ENCODE peak calls at places on chromosomes 11 and 22, in seven cellular contexts. One of them, this sample, is unnamed.

GRCh38 chr22:37896181-37896592 is 9.9 kb upstream of the MICALL1 start:
- DNase-seq in HCT116: no peak
- DNase-seq in cardiac muscle cell: peak; percentile 51
- DNase-seq in tibial artery: no peak
- DNase-seq in effector memory CD4-positive, alpha-beta T cell: peak; percentile 23
- DNase-seq in thyroid gland: peak; percentile 16
- DNase-seq in BE2C: no peak
- DNase-seq in this sample: no peak

GRCh38 chr22:26763633-26764295 is 106.4 kb downstream of the MIAT start:
- DNase-seq in HCT116: no peak
- DNase-seq in cardiac muscle cell: peak; percentile 29
- DNase-seq in tibial artery: no peak
- DNase-seq in effector memory CD4-positive, alpha-beta T cell: no peak
- DNase-seq in thyroid gland: peak; percentile 16
- DNase-seq in BE2C: no peak
- DNase-seq in this sample: no peak

GRCh38 chr11:34774604-34775003 is 141.6 kb downstream of the APIP start:
- DNase-seq in HCT116: no peak
- DNase-seq in cardiac muscle cell: no peak
- DNase-seq in tibial artery: no peak
- DNase-seq in effector memory CD4-positive, alpha-beta T cell: no peak
- DNase-seq in thyroid gland: no peak
- DNase-seq in BE2C: no peak
- DNase-seq in this sample: no peak

GRCh38 chr11:15942126-15942525 is 414.2 kb downstream of the SOX6 start:
- DNase-seq in HCT116: no peak
- DNase-seq in cardiac muscle cell: no peak
- DNase-seq in tibial artery: no peak
- DNase-seq in effector memory CD4-positive, alpha-beta T cell: no peak
- DNase-seq in thyroid gland: no peak
- DNase-seq in BE2C: no peak
- DNase-seq in this sample: no peak

GRCh38 chr11:203056-203944 is 3.9 kb downstream of the BET1L start:
- DNase-seq in HCT116: no peak
- DNase-seq in cardiac muscle cell: no peak
- DNase-seq in tibial artery: no peak
- DNase-seq in effector memory CD4-positive, alpha-beta T cell: no peak
- DNase-seq in thyroid gland: no peak
- DNase-seq in BE2C: no peak
- DNase-seq in this sample: no peak

GRCh38 chr22:38717244-38717643 is 11.5 kb downstream of the GTPBP1 start:
- DNase-seq in HCT116: no peak
- DNase-seq in cardiac muscle cell: no peak
- DNase-seq in tibial artery: no peak
- DNase-seq in effector memory CD4-positive, alpha-beta T cell: no peak
- DNase-seq in thyroid gland: no peak
- DNase-seq in BE2C: no peak
- DNase-seq in this sample: no peak

GRCh38 chr11:124174001-124174400 is 9.1 kb upstream of the OR10D3 start:
- DNase-seq in HCT116: peak; percentile 2
- DNase-seq in cardiac muscle cell: peak; percentile 75
- DNase-seq in tibial artery: no peak
- DNase-seq in effector memory CD4-positive, alpha-beta T cell: no peak
- DNase-seq in thyroid gland: peak; percentile 51
- DNase-seq in BE2C: no peak
- DNase-seq in this sample: no peak

GRCh38 chr11:22459053-22459452 is 120.9 kb downstream of the SLC17A6 start:
- DNase-seq in HCT116: no peak
- DNase-seq in cardiac muscle cell: peak; percentile 39
- DNase-seq in tibial artery: no peak
- DNase-seq in effector memory CD4-positive, alpha-beta T cell: no peak
- DNase-seq in thyroid gland: no peak
- DNase-seq in BE2C: no peak
- DNase-seq in this sample: no peak

GRCh38 chr11:3854660-3854976 is 846 bp upstream of the STIM1 start:
- DNase-seq in HCT116: no peak
- DNase-seq in cardiac muscle cell: no peak
- DNase-seq in tibial artery: no peak
- DNase-seq in effector memory CD4-positive, alpha-beta T cell: no peak
- DNase-seq in thyroid gland: no peak
- DNase-seq in BE2C: no peak
- DNase-seq in this sample: no peak

GRCh38 chr11:33936745-33937612 is 45.1 kb upstream of the LMO2 start:
- DNase-seq in HCT116: no peak
- DNase-seq in cardiac muscle cell: peak; percentile 73
- DNase-seq in tibial artery: peak; percentile 88
- DNase-seq in effector memory CD4-positive, alpha-beta T cell: no peak
- DNase-seq in thyroid gland: peak; percentile 32
- DNase-seq in BE2C: peak; percentile 37
- DNase-seq in this sample: no peak

GRCh38 chr11:86244063-86244521 is 461 bp upstream of the EED start:
- DNase-seq in HCT116: peak; percentile 86
- DNase-seq in cardiac muscle cell: no peak
- DNase-seq in tibial artery: peak; percentile 91
- DNase-seq in effector memory CD4-positive, alpha-beta T cell: peak; percentile 82
- DNase-seq in thyroid gland: peak; percentile 90
- DNase-seq in BE2C: peak; percentile 87
- DNase-seq in this sample: peak; percentile 88

GRCh38 chr22:25630446-25630845 is 66.0 kb downstream of the GRK3 start:
- DNase-seq in HCT116: no peak
- DNase-seq in cardiac muscle cell: peak; percentile 50
- DNase-seq in tibial artery: no peak
- DNase-seq in effector memory CD4-positive, alpha-beta T cell: no peak
- DNase-seq in thyroid gland: no peak
- DNase-seq in BE2C: no peak
- DNase-seq in this sample: no peak

GRCh38 chr11:120354068-120354467 is 17.9 kb downstream of the ARHGEF12 start:
- DNase-seq in HCT116: no peak
- DNase-seq in cardiac muscle cell: no peak
- DNase-seq in tibial artery: no peak
- DNase-seq in effector memory CD4-positive, alpha-beta T cell: no peak
- DNase-seq in thyroid gland: no peak
- DNase-seq in BE2C: no peak
- DNase-seq in this sample: no peak

GRCh38 chr22:31872209-31872608 is 72.1 kb upstream of the YWHAH start:
- DNase-seq in HCT116: no peak
- DNase-seq in cardiac muscle cell: peak; percentile 41
- DNase-seq in tibial artery: no peak
- DNase-seq in effector memory CD4-positive, alpha-beta T cell: no peak
- DNase-seq in thyroid gland: no peak
- DNase-seq in BE2C: peak; percentile 26
- DNase-seq in this sample: no peak

GRCh38 chr11:596374-596773 is 19.4 kb downstream of the IRF7 start:
- DNase-seq in HCT116: no peak
- DNase-seq in cardiac muscle cell: no peak
- DNase-seq in tibial artery: no peak
- DNase-seq in effector memory CD4-positive, alpha-beta T cell: no peak
- DNase-seq in thyroid gland: no peak
- DNase-seq in BE2C: no peak
- DNase-seq in this sample: no peak

GRCh38 chr11:47020793-47021624 is 84.4 kb downstream of the CSTPP1 start:
- DNase-seq in HCT116: no peak
- DNase-seq in cardiac muscle cell: peak; percentile 32
- DNase-seq in tibial artery: no peak
- DNase-seq in effector memory CD4-positive, alpha-beta T cell: no peak
- DNase-seq in thyroid gland: no peak
- DNase-seq in BE2C: no peak
- DNase-seq in this sample: no peak

GRCh38 chr11:92048415-92048814 is 176.2 kb upstream of the FAT3 start:
- DNase-seq in HCT116: no peak
- DNase-seq in cardiac muscle cell: no peak
- DNase-seq in tibial artery: no peak
- DNase-seq in effector memory CD4-positive, alpha-beta T cell: no peak
- DNase-seq in thyroid gland: no peak
- DNase-seq in BE2C: peak; percentile 55
- DNase-seq in this sample: no peak

GRCh38 chr11:6655020-6655789 is 404 bp downstream of the DCHS1 start:
- DNase-seq in HCT116: no peak
- DNase-seq in cardiac muscle cell: peak; percentile 26
- DNase-seq in tibial artery: no peak
- DNase-seq in effector memory CD4-positive, alpha-beta T cell: no peak
- DNase-seq in thyroid gland: peak; percentile 19
- DNase-seq in BE2C: peak; percentile 12
- DNase-seq in this sample: no peak

GRCh38 chr11:9571766-9572120 is 1.7 kb upstream of the WEE1 start:
- DNase-seq in HCT116: no peak
- DNase-seq in cardiac muscle cell: no peak
- DNase-seq in tibial artery: no peak
- DNase-seq in effector memory CD4-positive, alpha-beta T cell: no peak
- DNase-seq in thyroid gland: no peak
- DNase-seq in BE2C: no peak
- DNase-seq in this sample: peak; percentile 40

GRCh38 chr11:11170352-11171084 is 182.5 kb downstream of the CSNK2A3 start:
- DNase-seq in HCT116: no peak
- DNase-seq in cardiac muscle cell: no peak
- DNase-seq in tibial artery: no peak
- DNase-seq in effector memory CD4-positive, alpha-beta T cell: no peak
- DNase-seq in thyroid gland: no peak
- DNase-seq in BE2C: no peak
- DNase-seq in this sample: no peak

GRCh38 chr11:95764267-95764898 is 25.2 kb downstream of the FAM76B start:
- DNase-seq in HCT116: peak; percentile 27
- DNase-seq in cardiac muscle cell: peak; percentile 77
- DNase-seq in tibial artery: no peak
- DNase-seq in effector memory CD4-positive, alpha-beta T cell: no peak
- DNase-seq in thyroid gland: no peak
- DNase-seq in BE2C: no peak
- DNase-seq in this sample: no peak

GRCh38 chr11:35064114-35064800 is 74.7 kb upstream of the CD44 start:
- DNase-seq in HCT116: no peak
- DNase-seq in cardiac muscle cell: peak; percentile 25
- DNase-seq in tibial artery: no peak
- DNase-seq in effector memory CD4-positive, alpha-beta T cell: no peak
- DNase-seq in thyroid gland: no peak
- DNase-seq in BE2C: no peak
- DNase-seq in this sample: no peak

GRCh38 chr11:119691701-119692546 is 37.1 kb downstream of the NECTIN1 start:
- DNase-seq in HCT116: no peak
- DNase-seq in cardiac muscle cell: no peak
- DNase-seq in tibial artery: no peak
- DNase-seq in effector memory CD4-positive, alpha-beta T cell: no peak
- DNase-seq in thyroid gland: no peak
- DNase-seq in BE2C: no peak
- DNase-seq in this sample: no peak

DNA sequence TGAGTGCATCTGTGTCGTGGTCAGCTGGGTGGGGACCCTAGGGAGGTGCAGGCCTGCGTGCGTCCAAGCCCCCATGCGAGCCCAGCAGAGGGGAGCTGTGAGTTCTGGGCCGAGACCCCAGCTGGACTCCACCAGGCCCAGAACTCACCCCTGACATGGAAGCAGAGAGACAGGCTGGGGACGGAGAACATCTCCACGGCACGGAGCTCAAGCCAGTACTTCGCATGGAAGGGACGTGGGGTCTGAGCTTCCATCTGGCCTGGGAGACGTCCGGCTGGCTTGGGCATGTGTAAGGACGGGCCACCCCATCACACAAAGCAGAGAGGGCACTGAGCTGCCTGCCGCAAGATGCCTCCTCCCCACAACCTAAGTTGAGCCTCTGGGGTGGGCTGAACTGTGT is 422.4 kb downstream of the CTTN start:
- DNase-seq in HCT116: no peak
- DNase-seq in cardiac muscle cell: no peak
- DNase-seq in tibial artery: no peak
- DNase-seq in effector memory CD4-positive, alpha-beta T cell: no peak
- DNase-seq in thyroid gland: no peak
- DNase-seq in BE2C: no peak
- DNase-seq in this sample: no peak
- H3K9me3 ChIP-seq in HCT116: no peaks in the 10 kb centered on the region
- H3K9me3 ChIP-seq in cardiac muscle cell: no peaks in the 10 kb centered on the region
- H3K9me3 ChIP-seq in tibial artery: no peaks in the 10 kb centered on the region
- H3K9me3 ChIP-seq in effector memory CD4-positive, alpha-beta T cell: no peaks in the 10 kb centered on the region
- H3K9me3 ChIP-seq in thyroid gland: no peaks in the 10 kb centered on the region
- H3K9me3 ChIP-seq in BE2C: no peaks in the 10 kb centered on the region
- H3K9me3 ChIP-seq in this sample: no peaks in the 10 kb centered on the region

GRCh38 chr22:36470162-36470993 is 11.1 kb downstream of the TXN2 start:
- DNase-seq in HCT116: peak; percentile 60
- DNase-seq in cardiac muscle cell: peak; percentile 92
- DNase-seq in tibial artery: peak; percentile 92
- DNase-seq in effector memory CD4-positive, alpha-beta T cell: peak; percentile 68
- DNase-seq in thyroid gland: peak; percentile 81
- DNase-seq in BE2C: peak; percentile 83
- DNase-seq in this sample: peak; percentile 71
- H3K4me1 ChIP-seq in HCT116: peaks cover 45% of the 10 kb centered on the region
- H3K4me1 ChIP-seq in cardiac muscle cell: peaks cover 8% of the 10 kb centered on the region
- H3K4me1 ChIP-seq in tibial artery: peaks cover 64% of the 10 kb centered on the region
- H3K4me1 ChIP-seq in effector memory CD4-positive, alpha-beta T cell: peaks cover 8% of the 10 kb centered on the region
- H3K4me1 ChIP-seq in thyroid gland: peaks cover 18% of the 10 kb centered on the region
- H3K4me1 ChIP-seq in BE2C: peaks cover 9% of the 10 kb centered on the region
- H3K4me1 ChIP-seq in this sample: no peaks in the 10 kb centered on the region

GRCh38 chr22:49807780-49808708 is 19.6 kb downstream of the BRD1 start:
- DNase-seq in HCT116: no peak
- DNase-seq in cardiac muscle cell: peak; percentile 36
- DNase-seq in tibial artery: no peak
- DNase-seq in effector memory CD4-positive, alpha-beta T cell: peak; percentile 29
- DNase-seq in thyroid gland: no peak
- DNase-seq in BE2C: no peak
- DNase-seq in this sample: no peak
- H3K36me3 ChIP-seq in HCT116: peaks cover 6% of the 10 kb centered on the region
- H3K36me3 ChIP-seq in cardiac muscle cell: peaks cover under 1% of the 10 kb centered on the region
- H3K36me3 ChIP-seq in tibial artery: peaks cover 9% of the 10 kb centered on the region
- H3K36me3 ChIP-seq in effector memory CD4-positive, alpha-beta T cell: peaks cover 11% of the 10 kb centered on the region
- H3K36me3 ChIP-seq in thyroid gland: no peaks in the 10 kb centered on the region
- H3K36me3 ChIP-seq in BE2C: peaks cover 34% of the 10 kb centered on the region
- H3K36me3 ChIP-seq in this sample: peaks cover 28% of the 10 kb centered on the region

GRCh38 chr22:48670747-48671146 is 1156.9 kb downstream of the BRD1 start:
- DNase-seq in HCT116: no peak
- DNase-seq in cardiac muscle cell: no peak
- DNase-seq in tibial artery: no peak
- DNase-seq in effector memory CD4-positive, alpha-beta T cell: no peak
- DNase-seq in thyroid gland: no peak
- DNase-seq in BE2C: no peak
- DNase-seq in this sample: no peak

GRCh38 chr22:48669226-48669625 is 1158.4 kb downstream of the BRD1 start:
- DNase-seq in HCT116: no peak
- DNase-seq in cardiac muscle cell: no peak
- DNase-seq in tibial artery: no peak
- DNase-seq in effector memory CD4-positive, alpha-beta T cell: no peak
- DNase-seq in thyroid gland: no peak
- DNase-seq in BE2C: no peak
- DNase-seq in this sample: no peak

GRCh38 chr22:48672387-48672786 is 1155.3 kb downstream of the BRD1 start:
- DNase-seq in HCT116: no peak
- DNase-seq in cardiac muscle cell: no peak
- DNase-seq in tibial artery: no peak
- DNase-seq in effector memory CD4-positive, alpha-beta T cell: no peak
- DNase-seq in thyroid gland: no peak
- DNase-seq in BE2C: no peak
- DNase-seq in this sample: no peak

GRCh38 chr22:48667289-48667688 is 1160.4 kb downstream of the BRD1 start:
- DNase-seq in HCT116: no peak
- DNase-seq in cardiac muscle cell: no peak
- DNase-seq in tibial artery: no peak
- DNase-seq in effector memory CD4-positive, alpha-beta T cell: no peak
- DNase-seq in thyroid gland: no peak
- DNase-seq in BE2C: no peak
- DNase-seq in this sample: no peak

DNA sequence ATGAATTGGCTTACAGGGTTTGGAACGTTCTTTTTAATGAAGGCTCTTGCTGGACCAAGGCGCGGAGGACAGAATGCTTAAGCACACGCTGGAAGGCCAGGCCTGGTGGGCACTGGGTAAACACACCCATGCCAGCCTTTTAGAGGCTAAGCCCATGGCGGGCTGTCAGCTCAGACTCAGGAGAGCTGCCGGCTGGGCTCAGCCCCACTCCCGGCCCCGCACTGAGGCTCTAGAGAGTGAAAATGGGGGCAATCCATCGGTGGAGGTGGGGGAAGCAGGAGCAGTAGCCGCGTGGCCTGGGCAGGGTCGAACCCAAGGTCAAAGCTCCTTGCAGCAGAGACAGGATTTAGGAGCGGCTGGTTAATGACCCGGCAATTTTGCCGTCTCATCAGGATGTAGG is 1157.4 kb downstream of the BRD1 start:
- DNase-seq in HCT116: no peak
- DNase-seq in cardiac muscle cell: no peak
- DNase-seq in tibial artery: no peak
- DNase-seq in effector memory CD4-positive, alpha-beta T cell: no peak
- DNase-seq in thyroid gland: no peak
- DNase-seq in BE2C: no peak
- DNase-seq in this sample: no peak
- H3K9me3 ChIP-seq in HCT116: peaks cover 5% of the 10 kb centered on the region
- H3K9me3 ChIP-seq in cardiac muscle cell: no peaks in the 10 kb centered on the region
- H3K9me3 ChIP-seq in tibial artery: peaks cover 18% of the 10 kb centered on the region
- H3K9me3 ChIP-seq in effector memory CD4-positive, alpha-beta T cell: no peaks in the 10 kb centered on the region
- H3K9me3 ChIP-seq in thyroid gland: no peaks in the 10 kb centered on the region
- H3K9me3 ChIP-seq in BE2C: no peaks in the 10 kb centered on the region
- H3K9me3 ChIP-seq in this sample: no peaks in the 10 kb centered on the region